ENCODE peak calls at places on chromosomes 13 and 19, in five cellular contexts. N is thyroid gland, J is pancreas, F is PC-3, U is brain microvascular endothelial cell. Y is an unnamed sample. For H3K36me3, the result is how much of the 10 kb centered on the place peaks cover.

GRCh38 chr19:11196406-11197287 is 698 bp downstream of the KANK2 start:
- DNase-seq in F (peak), N (peak), U (no peak), J (peak), Y (no peak)

GRCh38 chr13:110676511-110677204 is 29.3 kb downstream of the CARS2 start:
- DNase-seq in J (peak), F (no peak), U (no peak), N (peak), Y (no peak)

GRCh38 chr19:16247353-16248182 is 49.9 kb downstream of the AP1M1 start:
- DNase-seq in U (peak), N (peak), F (peak), J (peak), Y (peak)

GRCh38 chr19:45136507-45137178 is 24.1 kb downstream of the NKPD1 start:
- DNase-seq in N (peak), F (no peak), J (no peak), U (no peak), Y (no peak)

GRCh38 chr13:93847162-93847561 is 620.6 kb downstream of the GPC6 start:
- DNase-seq in J (no peak), U (peak), F (peak), N (no peak), Y (peak)

GRCh38 chr19:44278181-44278690 is 18.6 kb downstream of the ZNF233 start:
- DNase-seq in N (no peak), J (no peak), U (peak), F (peak), Y (peak)

GRCh38 chr19:54462713-54463530 is 656 bp downstream of the LENG9 start:
- DNase-seq in F (peak), J (peak), N (peak), U (peak), Y (peak)

GRCh38 chr19:5585461-5586299 is 17.9 kb upstream of the TINCR start:
- DNase-seq in U (peak), N (peak), J (no peak), F (no peak), Y (peak)

GRCh38 chr19:12034196-12034595 is 1.3 kb downstream of the ZNF433 start:
- DNase-seq in U (no peak), J (no peak), F (peak), N (peak), Y (no peak)

GRCh38 chr13:109336730-109337129 is 449.7 kb downstream of the IRS2 start:
- DNase-seq in F (peak), U (peak), N (peak), J (no peak), Y (peak)

GRCh38 chr19:11090264-11091032 is 1.2 kb downstream of the LDLR start:
- DNase-seq in N (peak), J (peak), F (peak), U (peak), Y (peak)

GRCh38 chr13:33204130-33204927 is 81.2 kb downstream of the STARD13 start:
- DNase-seq in U (peak), J (peak), F (no peak), N (peak), Y (no peak)

GRCh38 chr13:47798906-47799305 is 202.2 kb downstream of the SUCLA2 start:
- DNase-seq in F (peak), U (peak), J (no peak), N (no peak), Y (peak)

GRCh38 chr13:94706854-94707399 is 5.4 kb downstream of the SOX21 start:
- DNase-seq in N (no peak), J (no peak), U (no peak), F (no peak), Y (no peak)

GRCh38 chr13:65872448-65872847 is 1357.7 kb downstream of the PCDH9 start:
- DNase-seq in N (no peak), U (no peak), J (no peak), F (no peak), Y (no peak)

GRCh38 chr13:24500977-24501376 is 11.6 kb downstream of the PARP4 start:
- DNase-seq in N (no peak), J (no peak), U (peak), F (peak), Y (peak)

GRCh38 chr19:43789029-43789428 is 8.3 kb upstream of the KCNN4 start:
- DNase-seq in N (no peak), U (no peak), J (no peak), F (peak), Y (peak)

GRCh38 chr19:49951806-49952474 is 9.0 kb downstream of the SIGLEC11 start:
- DNase-seq in J (no peak), F (no peak), N (no peak), U (no peak), Y (no peak)

GRCh38 chr13:98766716-98767115 is 14.2 kb upstream of the SLC15A1 start:
- DNase-seq in F (no peak), J (no peak), N (no peak), U (no peak), Y (no peak)

GRCh38 chr13:98766120-98766519 is 13.6 kb upstream of the SLC15A1 start:
- DNase-seq in J (no peak), F (no peak), U (no peak), N (no peak), Y (no peak)

GRCh38 chr13:98761979-98762616 is 9.6 kb upstream of the SLC15A1 start:
- DNase-seq in J (no peak), F (no peak), U (no peak), N (no peak), Y (no peak)

GRCh38 chr13:98755729-98756128 is 3.3 kb upstream of the SLC15A1 start:
- DNase-seq in F (no peak), J (no peak), N (no peak), U (no peak), Y (no peak)

GRCh38 chr13:98761126-98761978 is 8.9 kb upstream of the SLC15A1 start:
- DNase-seq in U (peak), N (no peak), J (no peak), F (no peak), Y (peak)
- H3K4me3 ChIP-seq in U (no peak), N (no peak), J (no peak), F (no peak), Y (peak)

DNA sequence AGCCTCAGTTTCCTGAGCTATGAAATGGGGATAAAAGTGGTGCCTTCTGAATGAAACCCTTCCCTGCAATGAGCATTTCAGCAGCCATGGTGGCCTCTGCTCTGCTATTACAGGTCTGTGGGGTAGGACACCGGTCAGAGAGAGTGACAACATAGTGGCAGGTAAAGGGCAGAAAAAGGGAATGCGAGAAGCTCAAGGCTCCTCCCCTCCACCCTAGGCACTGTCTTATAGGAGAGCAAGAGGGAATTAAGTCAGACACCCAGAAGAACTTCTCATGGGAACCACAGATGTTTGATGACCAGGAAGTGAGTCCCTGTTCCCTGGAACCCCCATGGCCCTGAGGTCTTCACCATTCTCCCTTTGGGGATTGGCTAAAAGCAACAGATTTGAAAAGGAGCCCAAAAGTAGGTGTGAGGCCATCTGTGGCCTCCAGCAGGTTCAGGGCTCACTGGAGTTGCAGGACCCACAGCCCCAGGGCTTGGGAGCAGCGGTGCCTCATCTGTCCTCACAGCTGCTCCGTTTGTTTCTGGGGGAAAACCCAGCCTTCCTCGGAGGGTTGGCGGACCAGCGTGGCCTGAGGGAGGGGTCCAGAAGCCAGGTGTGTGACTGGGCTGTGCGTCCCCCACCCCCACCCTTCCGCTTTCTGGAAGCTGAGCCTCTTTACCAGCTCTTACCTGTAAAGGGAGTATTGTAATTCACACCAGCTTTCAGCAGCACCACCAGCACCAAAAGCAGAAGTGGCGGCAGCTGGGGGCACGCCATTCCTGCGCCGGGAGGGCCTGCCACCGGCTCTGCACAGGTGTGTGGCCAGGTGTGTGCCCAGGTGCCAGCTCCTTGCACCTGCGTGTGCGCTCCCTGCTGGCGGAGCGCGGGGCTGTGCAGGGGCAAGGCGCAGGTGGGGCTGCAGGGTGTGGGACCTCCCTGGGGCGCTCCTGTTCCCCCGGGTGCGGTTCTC is 19.4 kb downstream of the IQCN start:
- DNase-seq in U (no peak), F (peak), J (peak), N (peak), Y (no peak)
- TF ChIP-seq CTCF in U (peak), F (peak), J (peak), N (peak), Y (peak)

DNA sequence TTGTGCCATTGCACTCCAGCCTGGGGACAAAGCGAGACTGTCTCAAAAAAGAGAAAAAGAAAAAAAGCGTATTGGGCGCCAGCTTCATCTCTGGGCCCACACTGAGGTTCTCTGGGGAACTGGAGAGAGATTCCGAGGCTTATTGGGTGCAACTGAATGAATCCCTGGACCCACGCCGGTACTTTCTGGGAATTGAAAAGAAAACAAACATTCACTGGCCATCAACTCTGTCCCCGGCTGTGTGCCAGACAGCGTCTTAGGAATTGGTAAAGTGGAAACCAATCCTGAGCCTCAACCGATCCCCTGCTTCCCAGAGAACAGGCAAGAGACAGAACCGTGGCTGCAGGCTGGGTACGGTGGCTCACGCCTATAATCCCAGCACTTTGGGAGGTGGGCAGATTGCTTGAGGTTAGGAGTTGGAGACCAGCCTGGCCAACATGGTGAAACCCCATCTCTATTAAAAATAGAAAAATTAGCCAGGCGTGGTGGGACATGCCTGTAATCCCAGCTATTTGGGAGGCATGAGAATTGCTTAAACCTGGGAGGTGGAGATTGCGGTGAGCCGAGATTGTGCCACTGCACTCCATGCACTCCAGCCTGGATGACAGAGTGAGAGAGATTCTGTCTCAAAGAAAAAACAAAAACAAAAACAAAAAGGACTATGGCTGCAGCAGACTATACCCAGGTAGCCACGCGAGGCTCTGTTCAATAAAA is 8.6 kb downstream of the ANO8 start:
- DNase-seq in J (no peak), F (no peak), U (no peak), N (peak), Y (no peak)
- H3K36me3 ChIP-seq in J (under half), F (under half), U (under half), N (under half), Y (under half)

GRCh38 chr13:112895521-112896465 is 73.2 kb upstream of the MCF2L start:
- DNase-seq in F (no peak), U (no peak), J (peak), N (no peak), Y (no peak)

GRCh38 chr13:112893570-112894422 is 75.2 kb upstream of the MCF2L start:
- DNase-seq in F (peak), J (peak), U (peak), N (peak), Y (no peak)

GRCh38 chr13:112894673-112895481 is 74.1 kb upstream of the MCF2L start:
- DNase-seq in J (peak), N (no peak), U (no peak), F (no peak), Y (no peak)

GRCh38 chr13:112892759-112893569 is 76.0 kb upstream of the MCF2L start:
- DNase-seq in F (no peak), N (no peak), U (no peak), J (peak), Y (no peak)

GRCh38 chr13:112894423-112894672 is 74.7 kb upstream of the MCF2L start:
- DNase-seq in F (no peak), U (no peak), J (no peak), N (no peak), Y (no peak)
- H3K4me3 ChIP-seq in F (peak), U (no peak), J (peak), N (peak), Y (peak)

GRCh38 chr19:2221250-2221831 is 14.8 kb downstream of the PLEKHJ1 start:
- DNase-seq in J (no peak), U (peak), N (no peak), F (no peak), Y (no peak)
- TF ChIP-seq CTCF in J (no peak), U (peak), N (no peak), F (no peak), Y (no peak)

GRCh38 chr13:80835902-80836301 is 495.0 kb upstream of the SPRY2 start:
- DNase-seq in J (no peak), N (no peak), F (no peak), U (no peak), Y (no peak)
- H3K36me3 ChIP-seq in J (under half), N (under half), F (under half), U (under half), Y (under half)

DNA sequence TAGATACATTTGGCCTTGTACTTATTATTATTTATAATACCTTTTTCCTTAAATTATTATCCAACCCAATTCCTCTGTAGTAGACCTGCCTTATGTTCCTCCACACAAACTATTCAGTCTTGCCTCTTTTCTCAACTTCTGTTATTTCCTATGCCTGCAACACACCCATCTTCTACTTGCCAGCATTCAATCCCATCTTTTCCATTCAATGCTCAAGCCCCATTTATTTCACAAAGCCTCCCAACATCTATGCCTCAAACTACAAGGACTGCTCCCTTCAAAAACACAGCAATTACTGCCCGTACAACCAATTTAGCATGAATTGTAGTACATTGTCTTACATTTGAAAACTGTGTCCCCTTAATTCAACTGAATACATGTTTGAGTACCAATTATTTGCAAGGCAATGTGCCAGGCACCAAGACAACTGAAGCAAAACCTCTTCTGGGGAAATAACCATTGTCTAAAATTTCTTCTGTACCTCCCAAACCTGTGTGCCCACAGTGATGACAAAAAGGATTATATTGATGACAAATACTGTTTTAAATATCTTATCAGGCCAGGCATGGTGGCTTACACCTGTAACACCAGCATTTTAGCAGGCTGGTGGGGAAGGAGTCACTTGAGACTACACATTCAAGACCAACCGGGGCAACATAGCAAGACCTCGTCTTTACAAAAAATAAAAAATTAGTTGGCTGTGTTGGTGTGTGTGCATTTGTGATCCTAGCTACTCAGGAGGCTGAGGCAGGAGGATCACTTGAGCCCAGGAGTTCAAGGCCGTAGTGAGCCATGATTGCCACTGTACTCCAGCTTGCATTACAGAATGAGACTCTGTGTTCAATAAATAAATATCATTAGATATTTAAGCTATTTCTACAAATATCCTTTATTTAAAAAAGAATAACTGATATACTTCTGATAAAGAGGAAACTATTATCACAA is 35.1 kb downstream of the ELF1 start:
- DNase-seq in F (no peak), U (no peak), J (no peak), N (peak), Y (peak)
- H3K4me3 ChIP-seq in F (no peak), U (no peak), J (peak), N (no peak), Y (no peak)

DNA sequence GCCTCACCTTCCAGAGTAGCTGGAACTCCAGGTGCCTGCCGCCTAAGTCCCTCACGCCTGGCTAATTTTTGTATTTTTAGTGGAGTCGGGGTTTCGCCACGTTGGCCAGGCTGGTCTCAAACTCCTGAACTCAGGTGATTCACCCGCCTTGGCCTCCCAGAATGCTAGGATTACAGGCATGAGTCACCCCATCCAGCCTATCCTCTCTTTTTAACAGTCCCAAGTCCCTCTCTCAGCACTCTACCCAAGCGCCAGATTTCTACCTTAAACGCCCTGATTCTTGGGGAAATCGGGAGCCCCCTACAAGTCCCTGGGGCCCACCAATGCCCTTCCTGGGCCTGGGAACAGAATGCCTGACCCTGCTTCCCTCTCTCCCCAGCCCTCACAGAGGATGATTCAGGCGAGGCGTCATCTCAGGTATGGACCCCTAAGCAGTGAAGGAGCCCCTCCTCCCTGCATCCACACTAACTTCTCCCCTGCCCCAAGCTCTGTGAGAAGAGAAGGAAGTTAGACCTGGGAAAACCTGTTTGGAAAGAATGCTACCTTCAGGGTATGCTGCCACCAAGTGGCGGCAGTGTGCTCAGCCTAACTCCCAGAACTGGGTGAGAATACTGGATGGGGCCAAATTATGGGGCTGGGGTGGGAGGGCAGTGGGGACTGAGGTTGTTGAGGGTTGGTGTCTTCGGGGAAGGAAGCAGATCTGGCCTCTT is 20.8 kb upstream of the EBI3 start:
- DNase-seq in U (peak), N (no peak), J (no peak), F (peak), Y (peak)
- TF ChIP-seq CTCF in U (peak), N (no peak), J (no peak), F (peak), Y (peak)